ENCODE peak calls at places on chromosomes 3 and 15, in six cellular contexts. Q is heart right ventricle; B is AG20443; S is AG04450; T is nephron progenitor cell; E is activated T-cell treated with anti-CD3 and anti-CD28 coated beads, Interleukin-2, amount 50 U/mL, for 4 hours. K is an unnamed sample.

GRCh38 chr3:24485511-24485910 is 9.1 kb downstream of the THRB start:
- DNase-seq in E (no peak), S (no peak), B (peak), Q (no peak), T (no peak), K (no peak)

GRCh38 chr15:98774756-98775497 is 126.6 kb downstream of the IGF1R start:
- DNase-seq in S (no peak), T (no peak), E (no peak), B (no peak), Q (no peak), K (no peak)

GRCh38 chr3:43894176-43895049 is 203.7 kb downstream of the ABHD5 start:
- DNase-seq in S (peak), T (peak), Q (peak), E (no peak), B (peak), K (peak)

GRCh38 chr15:51619331-51620033 is 3.1 kb downstream of the DMXL2 start:
- DNase-seq in Q (no peak), B (no peak), S (no peak), T (no peak), E (no peak), K (no peak)

GRCh38 chr15:48965972-48966371 is 2.3 kb upstream of the SHC4 start:
- DNase-seq in Q (no peak), T (no peak), B (no peak), E (no peak), S (no peak), K (peak)

GRCh38 chr15:97410907-97411575 is 549.5 kb upstream of the ARRDC4 start:
- DNase-seq in S (no peak), E (no peak), Q (no peak), B (no peak), T (no peak), K (no peak)

GRCh38 chr3:54223063-54223462 is 100.7 kb downstream of the CACNA2D3 start:
- DNase-seq in T (no peak), B (no peak), S (no peak), Q (no peak), E (no peak), K (no peak)

GRCh38 chr3:40975711-40976121 is 223.6 kb upstream of the CTNNB1 start:
- DNase-seq in S (no peak), B (no peak), Q (peak), E (no peak), T (no peak), K (peak)

GRCh38 chr15:61731081-61731480 is 329.2 kb downstream of the VPS13C start:
- DNase-seq in S (no peak), T (no peak), Q (no peak), B (no peak), E (no peak), K (no peak)

GRCh38 chr3:277873-278272 is 81.3 kb downstream of the CHL1 start:
- DNase-seq in E (no peak), Q (no peak), T (no peak), S (no peak), B (no peak), K (no peak)

GRCh38 chr3:101038880-101039279 is 45.7 kb upstream of the ABI3BP start:
- DNase-seq in S (no peak), T (no peak), B (peak), E (no peak), Q (no peak), K (peak)

GRCh38 chr15:50854594-50855490 is 53.6 kb upstream of the AP4E1 start:
- DNase-seq in E (no peak), T (no peak), B (no peak), Q (no peak), S (no peak), K (peak)

GRCh38 chr3:70471464-70472342 is 159.3 kb upstream of the MDFIC2 start:
- DNase-seq in B (peak), E (no peak), Q (no peak), T (no peak), S (peak), K (peak)

GRCh38 chr15:42490246-42490742 is 647 bp downstream of the ZNF106 start:
- DNase-seq in E (peak), S (no peak), Q (no peak), T (no peak), B (no peak), K (peak)

GRCh38 chr15:84955089-84955848 is 26.4 kb upstream of the PDE8A start:
- DNase-seq in S (peak), T (peak), B (peak), E (peak), Q (peak), K (peak)

GRCh38 chr3:22159004-22159695 is 408.1 kb upstream of the ZNF385D start:
- DNase-seq in S (no peak), E (no peak), Q (no peak), B (no peak), T (no peak), K (no peak)

GRCh38 chr3:169764453-169765280 is at the start of gene TERC:
- DNase-seq in S (peak), Q (peak), T (peak), B (peak), E (peak), K (peak)

GRCh38 chr3:171239757-171240503 is 213.4 kb upstream of the SLC2A2 start:
- DNase-seq in Q (no peak), E (no peak), T (peak), B (no peak), S (no peak), K (no peak)

GRCh38 chr3:10470666-10471336 is 34.6 kb downstream of the ATP2B2 start:
- DNase-seq in T (peak), Q (no peak), E (no peak), B (no peak), S (no peak), K (no peak)

GRCh38 chr3:64687781-64688515 is at the start of gene ADAMTS9:
- DNase-seq in E (no peak), B (peak), Q (peak), S (no peak), T (peak), K (peak)

GRCh38 chr3:72641072-72641471 is 207.2 kb downstream of the SHQ1 start:
- DNase-seq in B (no peak), S (no peak), Q (no peak), T (no peak), E (no peak), K (no peak)

GRCh38 chr3:159711560-159712333 is 276.9 kb upstream of the IL12A start:
- DNase-seq in B (peak), Q (peak), E (no peak), T (no peak), S (peak), K (peak)

GRCh38 chr3:73493543-73494314 is 131.0 kb downstream of the PDZRN3 start:
- DNase-seq in T (no peak), Q (no peak), S (no peak), B (peak), E (no peak), K (peak)

GRCh38 chr3:42595682-42596081 is 4.8 kb upstream of the NKTR start:
- DNase-seq in S (no peak), E (no peak), Q (no peak), T (no peak), B (no peak), K (no peak)